ENCODE peak calls at places on chromosomes 2 and 18, in six cellular contexts. K is CD4-positive, alpha-beta memory T cell; M is activated gamma-delta T cell treated with anti-CD3 and anti-CD28 coated beads, Interleukin-2, amount 50 U/mL, for 16 hours; J is fibroblast of villous mesenchyme; A is GM03348; T is stimulated activated CD8-positive, alpha-beta memory T cell treated with anti-CD3 and anti-CD28 coated beads, Interleukin-15, amount 100 ng/mL, for 4 hours. N is an unnamed sample.
A peak's percentile ranks its signal among the peaks of the same experiment; 100 is the strongest.

GRCh38 chr2:160425394-160425793 is 68.2 kb downstream of the RBMS1 start:
- DNase-seq in T (no peak), K (no peak), M (no peak), A (no peak), J (no peak), N (peak; percentile 31)

GRCh38 chr2:226123307-226123706 is 676.3 kb downstream of the IRS1 start:
- DNase-seq in M (no peak), K (no peak), T (no peak), A (no peak), J (peak; percentile 55), N (no peak)

GRCh38 chr2:20615046-20615465 is 35.8 kb downstream of the HS1BP3 start:
- DNase-seq in K (no peak), M (no peak), J (no peak), A (no peak), T (no peak), N (no peak)

GRCh38 chr2:240247241-240247867 is 106.9 kb upstream of the OTOS start:
- DNase-seq in K (no peak), A (peak; percentile 33), M (no peak), J (no peak), T (no peak), N (no peak)

GRCh38 chr2:218805627-218806026 is 23.7 kb downstream of the CYP27A1 start:
- DNase-seq in K (no peak), M (no peak), T (no peak), J (peak; percentile 71), A (no peak), N (peak; percentile 68)

GRCh38 chr2:197885587-197885986 is 81.2 kb downstream of the PLCL1 start:
- DNase-seq in J (no peak), M (no peak), K (no peak), A (no peak), T (no peak), N (no peak)

GRCh38 chr18:49041677-49042570 is 91.2 kb upstream of the SMAD7 start:
- DNase-seq in A (peak; percentile 65), K (no peak), T (no peak), J (peak; percentile 67), M (no peak), N (peak; percentile 50)

GRCh38 chr2:73292316-73292905 is 937 bp downstream of the EGR4 start:
- DNase-seq in M (no peak), J (no peak), K (no peak), T (no peak), A (no peak), N (no peak)

GRCh38 chr2:218885981-218886447 is 5.4 kb downstream of the WNT10A start:
- DNase-seq in J (no peak), K (no peak), A (no peak), M (no peak), T (no peak), N (no peak)